ENCODE peak calls at places on chromosomes 1 and 21, in eight cellular contexts. Q, V, G, Z, K, A, I and D are unnamed samples.

GRCh38 chr21:42463861-42464515 is 32.0 kb downstream of the RSPH1 start:
- DNase-seq in Q (peak), V (no peak), G (no peak), Z (peak), K (peak), A (peak), I (no peak), D (no peak)

GRCh38 chr1:201295861-201296260 is 12.6 kb downstream of the PKP1 start:
- DNase-seq in Q (no peak), V (no peak), G (no peak), Z (peak), K (no peak), A (no peak), I (no peak), D (no peak)

GRCh38 chr1:42142894-42143675 is 10.1 kb upstream of the GUCA2B start:
- DNase-seq in Q (no peak), V (no peak), G (no peak), Z (no peak), K (no peak), A (peak), I (no peak), D (no peak)

GRCh38 chr1:86395771-86396502 is at the start of gene ODF2L:
- DNase-seq in Q (peak), V (peak), G (peak), Z (peak), K (peak), A (peak), I (peak), D (no peak)

GRCh38 chr1:67746299-67746698 is 61.3 kb downstream of the GADD45A start:
- DNase-seq in Q (peak), V (no peak), G (no peak), Z (peak), K (no peak), A (no peak), I (no peak), D (no peak)

GRCh38 chr1:181424786-181425403 is 58.4 kb upstream of the CACNA1E start:
- DNase-seq in Q (peak), V (peak), G (peak), Z (peak), K (peak), A (peak), I (peak), D (peak)

GRCh38 chr1:54861070-54861761 is 25.8 kb downstream of the DHCR24 start:
- DNase-seq in Q (no peak), V (no peak), G (no peak), Z (peak), K (peak), A (no peak), I (no peak), D (no peak)

GRCh38 chr1:208154679-208155078 is 89.5 kb downstream of the PLXNA2 start:
- DNase-seq in Q (no peak), V (no peak), G (no peak), Z (no peak), K (peak), A (no peak), I (no peak), D (no peak)

GRCh38 chr1:232510367-232511110 is 119.4 kb downstream of the SIPA1L2 start:
- DNase-seq in Q (no peak), V (no peak), G (no peak), Z (no peak), K (no peak), A (no peak), I (no peak), D (no peak)

GRCh38 chr1:36086529-36087232 is 2.0 kb upstream of the ADPRS start:
- DNase-seq in Q (no peak), V (no peak), G (no peak), Z (no peak), K (no peak), A (no peak), I (no peak), D (no peak)

GRCh38 chr1:179155615-179156014 is 73.7 kb downstream of the TOR3A start:
- DNase-seq in Q (no peak), V (no peak), G (no peak), Z (no peak), K (no peak), A (no peak), I (no peak), D (no peak)

GRCh38 chr1:12615916-12616708 is 1.9 kb downstream of the DHRS3 start:
- DNase-seq in Q (peak), V (peak), G (peak), Z (peak), K (peak), A (peak), I (no peak), D (no peak)

GRCh38 chr1:209155556-209155955 is 428.0 kb upstream of the CAMK1G start:
- DNase-seq in Q (no peak), V (no peak), G (no peak), Z (no peak), K (peak), A (no peak), I (no peak), D (no peak)

GRCh38 chr1:36881071-36881405 is 153.3 kb downstream of the GRIK3 start:
- DNase-seq in Q (no peak), V (no peak), G (no peak), Z (no peak), K (no peak), A (no peak), I (peak), D (no peak)

GRCh38 chr21:44083631-44084291 is 23.4 kb upstream of the PWP2 start:
- DNase-seq in Q (no peak), V (no peak), G (no peak), Z (no peak), K (no peak), A (no peak), I (no peak), D (no peak)

GRCh38 chr1:101284021-101284420 is 47.2 kb downstream of the S1PR1 start:
- DNase-seq in Q (no peak), V (no peak), G (no peak), Z (no peak), K (no peak), A (no peak), I (no peak), D (no peak)

GRCh38 chr1:32925360-32926142 is 24.4 kb upstream of the TMEM54 start:
- DNase-seq in Q (peak), V (no peak), G (peak), Z (no peak), K (no peak), A (peak), I (no peak), D (no peak)
- TF ChIP-seq CTCF in Q (no peak), V (no peak), G (no peak), Z (no peak), K (no peak), A (peak), I (no peak), D (no peak)

GRCh38 chr1:32500387-32501209 is 35.7 kb downstream of the ZBTB8B start:
- DNase-seq in Q (peak), V (peak), G (peak), Z (peak), K (peak), A (peak), I (peak), D (peak)
- TF ChIP-seq CTCF in Q (no peak), V (peak), G (peak), Z (peak), K (no peak), A (no peak), I (no peak), D (no peak)

GRCh38 chr1:237300642-237301041 is 258.7 kb downstream of the RYR2 start:
- DNase-seq in Q (no peak), V (no peak), G (no peak), Z (no peak), K (no peak), A (no peak), I (no peak), D (no peak)

GRCh38 chr1:237309595-237310118 is 267.7 kb downstream of the RYR2 start:
- DNase-seq in Q (no peak), V (no peak), G (no peak), Z (no peak), K (no peak), A (peak), I (no peak), D (no peak)

DNA sequence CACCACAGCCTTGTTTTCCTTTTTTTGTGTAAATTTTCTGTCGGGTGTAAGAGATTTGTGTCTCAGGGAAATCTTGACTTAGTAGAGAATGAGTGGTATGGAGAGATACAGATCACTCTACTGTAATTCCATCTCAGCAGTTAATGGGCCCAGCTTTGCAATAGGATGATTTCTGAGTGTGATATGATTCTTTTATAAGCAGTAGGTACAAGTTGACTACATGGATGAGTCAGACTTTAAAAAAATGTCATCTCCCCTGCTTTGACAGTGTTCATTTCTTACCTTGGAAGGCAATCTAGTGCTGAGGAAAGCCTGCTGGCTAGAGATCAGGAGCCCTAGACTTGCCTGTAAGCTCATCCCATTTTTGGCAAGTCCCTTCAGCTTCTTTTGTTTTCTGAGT is 261.9 kb downstream of the RYR2 start:
- DNase-seq in Q (no peak), V (no peak), G (no peak), Z (no peak), K (no peak), A (no peak), I (no peak), D (no peak)
- TF ChIP-seq CTCF in Q (no peak), V (no peak), G (no peak), Z (no peak), K (no peak), A (no peak), I (no peak), D (no peak)

DNA sequence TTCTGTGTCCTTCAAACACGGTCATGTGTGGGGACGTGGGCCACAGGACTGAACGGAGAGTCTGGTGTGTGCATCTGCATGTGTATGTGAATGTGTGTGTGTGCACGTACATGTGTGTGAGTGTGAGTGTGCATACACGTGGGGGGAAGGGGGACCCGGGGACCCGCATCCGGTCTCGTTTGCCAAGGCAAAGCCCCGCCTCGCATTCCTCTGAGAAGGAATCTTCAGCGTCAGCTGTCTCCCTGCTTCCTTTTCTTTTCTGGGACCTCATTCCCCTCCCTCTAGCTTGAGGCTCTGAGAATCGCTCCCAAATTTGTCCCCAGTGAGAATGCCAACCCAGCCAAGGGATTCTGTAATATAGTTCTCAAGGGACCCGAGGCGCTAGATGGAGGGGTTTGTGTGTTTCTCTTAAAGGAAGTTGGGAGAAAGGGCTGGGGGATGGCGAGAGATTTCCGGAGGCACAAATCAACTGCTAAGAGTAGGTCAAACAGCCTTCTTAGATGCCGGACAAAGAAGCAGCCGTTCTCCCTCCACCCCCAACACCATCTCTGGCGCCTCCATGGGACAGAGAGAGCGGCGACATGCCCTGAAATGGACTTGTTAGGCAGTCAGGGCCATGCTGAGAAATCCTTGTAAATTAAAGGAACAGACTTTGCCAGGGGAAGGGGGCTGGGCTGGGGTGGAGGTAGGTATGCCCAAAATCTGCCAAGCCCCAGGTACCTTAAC is 6.6 kb downstream of the IFFO2 start:
- DNase-seq in Q (peak), V (peak), G (no peak), Z (peak), K (no peak), A (no peak), I (peak), D (no peak)
- TF ChIP-seq CTCF in Q (no peak), V (no peak), G (no peak), Z (peak), K (no peak), A (peak), I (peak), D (no peak)

DNA sequence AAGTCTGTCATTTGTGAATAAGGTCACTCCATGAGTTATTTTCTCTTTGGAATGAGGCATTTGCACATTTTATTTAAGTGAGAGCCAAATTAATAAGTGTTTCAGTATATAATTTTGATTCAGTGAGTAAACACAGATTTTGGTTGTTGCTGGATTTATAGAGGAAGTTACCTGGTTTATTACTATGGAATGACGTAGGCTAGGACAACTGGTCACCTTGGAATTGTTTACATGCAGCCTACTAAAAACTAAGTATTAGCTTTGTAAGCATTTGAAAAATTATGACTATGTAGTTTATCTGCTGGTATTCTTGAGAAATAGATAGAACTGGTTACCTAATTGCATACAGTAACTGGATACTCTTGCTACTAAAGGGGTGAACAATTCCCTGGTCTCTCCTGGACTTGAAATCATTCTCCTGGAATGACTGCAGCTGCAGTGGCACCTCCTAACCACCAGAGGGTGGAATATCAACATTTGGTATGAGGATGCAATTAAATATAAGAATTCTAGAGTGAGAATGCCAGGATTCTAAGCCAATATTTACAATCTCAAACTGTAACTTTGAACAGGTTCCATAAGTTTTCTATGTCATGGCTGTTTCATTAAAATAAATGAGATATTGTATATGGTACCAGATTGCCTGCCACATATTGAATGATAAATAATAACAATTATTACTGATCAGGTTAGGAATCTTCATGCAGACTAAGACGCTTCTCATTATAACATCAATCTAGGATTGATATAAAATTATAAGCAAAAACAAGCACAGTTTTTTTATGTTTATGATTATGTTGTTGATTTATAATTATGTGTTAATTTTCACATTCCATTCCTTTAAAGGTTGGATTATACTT is 3.5 kb upstream of the KRTAP27-1 start:
- DNase-seq in Q (peak), V (peak), G (no peak), Z (peak), K (peak), A (peak), I (peak), D (no peak)
- TF ChIP-seq CTCF in Q (peak), V (peak), G (peak), Z (peak), K (peak), A (peak), I (peak), D (peak)

DNA sequence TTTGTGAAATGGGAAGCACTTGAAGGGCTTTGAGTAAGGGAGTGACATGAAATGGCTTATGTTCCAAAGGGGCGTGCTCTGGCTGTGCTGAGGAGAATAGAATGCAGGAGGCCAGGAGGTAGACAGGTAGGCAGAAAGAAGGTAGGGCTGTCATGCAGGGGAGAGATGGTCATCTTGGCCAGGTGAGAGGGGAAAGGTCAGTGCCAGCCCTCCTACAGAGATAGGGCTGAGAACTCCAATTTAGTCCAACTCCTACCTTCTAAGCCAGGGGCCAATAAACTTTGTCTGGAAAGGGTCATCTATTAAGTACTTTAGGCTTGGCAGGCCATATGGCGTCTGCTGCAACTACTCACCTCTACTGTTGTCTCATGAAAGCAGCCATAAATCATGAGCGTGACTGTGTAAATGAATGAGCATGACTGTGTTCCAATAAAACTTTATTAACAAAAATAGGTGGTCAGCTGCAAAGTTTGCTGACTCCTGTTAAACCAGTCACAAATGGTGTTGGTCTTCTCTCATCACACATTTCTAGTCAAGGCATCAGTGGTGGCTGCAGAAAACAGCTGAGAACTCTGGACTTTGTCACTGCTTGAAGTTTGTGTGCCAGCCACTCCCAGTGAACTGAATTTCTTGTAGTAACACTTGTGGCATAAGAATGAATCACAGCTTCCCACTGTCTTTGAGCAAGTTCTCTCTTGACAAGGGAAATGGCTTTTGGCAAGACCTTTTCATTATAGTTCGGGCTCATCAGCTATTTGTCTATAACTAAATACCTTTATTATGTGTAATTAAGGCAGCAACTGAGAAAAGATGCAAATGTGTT is 32.0 kb upstream of the CD2 start:
- DNase-seq in Q (no peak), V (no peak), G (no peak), Z (no peak), K (no peak), A (no peak), I (no peak), D (no peak)
- TF ChIP-seq CTCF in Q (no peak), V (no peak), G (no peak), Z (no peak), K (no peak), A (no peak), I (no peak), D (no peak)